ENCODE peak calls at places on chromosomes 6 and 20, in eight cellular contexts. One of them, this sample, is unnamed.

GRCh38 chr6:156068870-156069269 is 613.2 kb upstream of the NOX3 start:
- DNase-seq in AG04450: no peak
- DNase-seq in astrocyte of the spinal cord: no peak
- DNase-seq in cardiac muscle cell: no peak
- DNase-seq in A549: no peak
- DNase-seq in HFF-Myc: no peak
- DNase-seq in IMR-90: no peak
- DNase-seq in bronchial epithelial cell: peak
- DNase-seq in this sample: no peak

GRCh38 chr6:158686791-158687381 is 37.0 kb downstream of the SYTL3 start:
- DNase-seq in IMR-90: no peak
- DNase-seq in HFF-Myc: no peak
- DNase-seq in cardiac muscle cell: no peak
- DNase-seq in astrocyte of the spinal cord: no peak
- DNase-seq in AG04450: no peak
- DNase-seq in A549: no peak
- DNase-seq in bronchial epithelial cell: no peak
- DNase-seq in this sample: no peak

GRCh38 chr6:90338409-90338808 is 41.8 kb upstream of the BACH2 start:
- DNase-seq in AG04450: no peak
- DNase-seq in A549: no peak
- DNase-seq in bronchial epithelial cell: peak
- DNase-seq in astrocyte of the spinal cord: no peak
- DNase-seq in cardiac muscle cell: peak
- DNase-seq in HFF-Myc: no peak
- DNase-seq in IMR-90: peak
- DNase-seq in this sample: peak

GRCh38 chr6:2155206-2155605 is 90.2 kb downstream of the GMDS start:
- DNase-seq in AG04450: no peak
- DNase-seq in HFF-Myc: no peak
- DNase-seq in IMR-90: no peak
- DNase-seq in astrocyte of the spinal cord: no peak
- DNase-seq in bronchial epithelial cell: no peak
- DNase-seq in A549: no peak
- DNase-seq in cardiac muscle cell: no peak
- DNase-seq in this sample: no peak

GRCh38 chr6:149234051-149234962 is 83.2 kb upstream of the TAB2 start:
- DNase-seq in astrocyte of the spinal cord: peak
- DNase-seq in HFF-Myc: no peak
- DNase-seq in IMR-90: peak
- DNase-seq in A549: peak
- DNase-seq in cardiac muscle cell: no peak
- DNase-seq in bronchial epithelial cell: peak
- DNase-seq in AG04450: no peak
- DNase-seq in this sample: peak

GRCh38 chr6:34771727-34772126 is 14.4 kb downstream of the SNRPC start:
- DNase-seq in AG04450: peak
- DNase-seq in IMR-90: peak
- DNase-seq in astrocyte of the spinal cord: peak
- DNase-seq in HFF-Myc: no peak
- DNase-seq in A549: no peak
- DNase-seq in cardiac muscle cell: peak
- DNase-seq in bronchial epithelial cell: no peak
- DNase-seq in this sample: no peak

GRCh38 chr6:163707385-163708355 is 293.2 kb downstream of the QKI start:
- DNase-seq in astrocyte of the spinal cord: no peak
- DNase-seq in IMR-90: no peak
- DNase-seq in AG04450: no peak
- DNase-seq in HFF-Myc: no peak
- DNase-seq in bronchial epithelial cell: no peak
- DNase-seq in cardiac muscle cell: no peak
- DNase-seq in A549: no peak
- DNase-seq in this sample: no peak

GRCh38 chr20:38812182-38812581 is 6.7 kb downstream of the PPP1R16B start:
- DNase-seq in AG04450: no peak
- DNase-seq in IMR-90: no peak
- DNase-seq in HFF-Myc: no peak
- DNase-seq in A549: no peak
- DNase-seq in bronchial epithelial cell: no peak
- DNase-seq in astrocyte of the spinal cord: no peak
- DNase-seq in cardiac muscle cell: no peak
- DNase-seq in this sample: no peak

GRCh38 chr20:37308098-37309050 is 18.9 kb downstream of the MANBAL start:
- DNase-seq in A549: no peak
- DNase-seq in AG04450: no peak
- DNase-seq in bronchial epithelial cell: peak
- DNase-seq in IMR-90: no peak
- DNase-seq in HFF-Myc: no peak
- DNase-seq in astrocyte of the spinal cord: no peak
- DNase-seq in cardiac muscle cell: no peak
- DNase-seq in this sample: peak

GRCh38 chr6:97049254-97050004 is 124.9 kb downstream of the KLHL32 start:
- DNase-seq in AG04450: no peak
- DNase-seq in A549: no peak
- DNase-seq in bronchial epithelial cell: peak
- DNase-seq in astrocyte of the spinal cord: no peak
- DNase-seq in cardiac muscle cell: peak
- DNase-seq in IMR-90: no peak
- DNase-seq in HFF-Myc: no peak
- DNase-seq in this sample: peak

GRCh38 chr6:101847690-101848089 is 454.2 kb downstream of the GRIK2 start:
- DNase-seq in AG04450: no peak
- DNase-seq in HFF-Myc: no peak
- DNase-seq in IMR-90: no peak
- DNase-seq in astrocyte of the spinal cord: no peak
- DNase-seq in cardiac muscle cell: no peak
- DNase-seq in A549: no peak
- DNase-seq in bronchial epithelial cell: no peak
- DNase-seq in this sample: no peak

GRCh38 chr6:149750136-149750609 is 632 bp downstream of the PCMT1 start:
- DNase-seq in AG04450: no peak
- DNase-seq in HFF-Myc: no peak
- DNase-seq in cardiac muscle cell: peak
- DNase-seq in bronchial epithelial cell: peak
- DNase-seq in astrocyte of the spinal cord: peak
- DNase-seq in A549: peak
- DNase-seq in IMR-90: peak
- DNase-seq in this sample: peak

GRCh38 chr20:3603108-3603507 is 60.1 kb downstream of the GFRA4 start:
- DNase-seq in AG04450: no peak
- DNase-seq in bronchial epithelial cell: no peak
- DNase-seq in A549: no peak
- DNase-seq in IMR-90: no peak
- DNase-seq in astrocyte of the spinal cord: no peak
- DNase-seq in cardiac muscle cell: no peak
- DNase-seq in HFF-Myc: no peak
- DNase-seq in this sample: no peak

GRCh38 chr6:133315811-133316210 is 74.7 kb downstream of the EYA4 start:
- DNase-seq in bronchial epithelial cell: no peak
- DNase-seq in A549: no peak
- DNase-seq in cardiac muscle cell: no peak
- DNase-seq in IMR-90: no peak
- DNase-seq in AG04450: no peak
- DNase-seq in HFF-Myc: no peak
- DNase-seq in astrocyte of the spinal cord: no peak
- DNase-seq in this sample: no peak

DNA sequence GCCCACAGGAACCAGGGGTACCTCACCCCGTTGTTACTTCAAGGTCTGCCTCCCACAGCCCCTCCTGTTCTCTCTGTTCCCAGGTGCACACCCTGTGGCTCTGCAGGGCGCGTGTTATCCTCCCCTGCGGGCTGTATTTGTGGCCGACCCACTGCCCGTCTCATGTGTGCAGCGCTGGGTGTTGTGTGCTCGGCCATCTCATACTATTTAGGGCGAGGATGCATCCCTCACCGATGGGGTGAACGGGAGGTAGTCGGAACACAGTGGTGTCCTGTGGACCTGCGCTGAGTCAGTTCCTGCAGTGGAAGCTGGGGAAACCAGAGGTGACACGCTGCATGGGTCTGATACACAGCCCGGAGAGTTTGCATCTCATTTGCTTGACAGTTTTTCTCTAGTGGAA is 94.5 kb upstream of the SULF2 start:
- DNase-seq in cardiac muscle cell: no peak
- DNase-seq in astrocyte of the spinal cord: no peak
- DNase-seq in IMR-90: no peak
- DNase-seq in bronchial epithelial cell: no peak
- DNase-seq in AG04450: no peak
- DNase-seq in HFF-Myc: no peak
- DNase-seq in A549: no peak
- DNase-seq in this sample: no peak
- TF ChIP-seq CTCF in cardiac muscle cell: no peak
- TF ChIP-seq CTCF in astrocyte of the spinal cord: no peak
- TF ChIP-seq CTCF in IMR-90: no peak
- TF ChIP-seq CTCF in bronchial epithelial cell: no peak
- TF ChIP-seq CTCF in AG04450: no peak
- TF ChIP-seq CTCF in HFF-Myc: no peak
- TF ChIP-seq CTCF in A549: no peak
- TF ChIP-seq CTCF in this sample: no peak

GRCh38 chr6:170295519-170296422 is 4.9 kb upstream of the DLL1 start:
- DNase-seq in bronchial epithelial cell: peak
- DNase-seq in AG04450: no peak
- DNase-seq in IMR-90: no peak
- DNase-seq in A549: no peak
- DNase-seq in cardiac muscle cell: no peak
- DNase-seq in HFF-Myc: no peak
- DNase-seq in astrocyte of the spinal cord: no peak
- DNase-seq in this sample: peak
- H3K4me3 ChIP-seq in bronchial epithelial cell: peak
- H3K4me3 ChIP-seq in AG04450: peak
- H3K4me3 ChIP-seq in IMR-90: peak
- H3K4me3 ChIP-seq in A549: peak
- H3K4me3 ChIP-seq in cardiac muscle cell: peak
- H3K4me3 ChIP-seq in HFF-Myc: peak
- H3K4me3 ChIP-seq in astrocyte of the spinal cord: peak
- H3K4me3 ChIP-seq in this sample: peak

GRCh38 chr6:135909737-135910387 is 58.4 kb downstream of the PDE7B start:
- DNase-seq in IMR-90: peak
- DNase-seq in astrocyte of the spinal cord: peak
- DNase-seq in A549: peak
- DNase-seq in bronchial epithelial cell: peak
- DNase-seq in AG04450: no peak
- DNase-seq in HFF-Myc: peak
- DNase-seq in cardiac muscle cell: peak
- DNase-seq in this sample: peak
- TF ChIP-seq CTCF in IMR-90: peak
- TF ChIP-seq CTCF in astrocyte of the spinal cord: peak
- TF ChIP-seq CTCF in A549: peak
- TF ChIP-seq CTCF in bronchial epithelial cell: peak
- TF ChIP-seq CTCF in AG04450: peak
- TF ChIP-seq CTCF in HFF-Myc: peak
- TF ChIP-seq CTCF in cardiac muscle cell: peak
- TF ChIP-seq CTCF in this sample: peak

DNA sequence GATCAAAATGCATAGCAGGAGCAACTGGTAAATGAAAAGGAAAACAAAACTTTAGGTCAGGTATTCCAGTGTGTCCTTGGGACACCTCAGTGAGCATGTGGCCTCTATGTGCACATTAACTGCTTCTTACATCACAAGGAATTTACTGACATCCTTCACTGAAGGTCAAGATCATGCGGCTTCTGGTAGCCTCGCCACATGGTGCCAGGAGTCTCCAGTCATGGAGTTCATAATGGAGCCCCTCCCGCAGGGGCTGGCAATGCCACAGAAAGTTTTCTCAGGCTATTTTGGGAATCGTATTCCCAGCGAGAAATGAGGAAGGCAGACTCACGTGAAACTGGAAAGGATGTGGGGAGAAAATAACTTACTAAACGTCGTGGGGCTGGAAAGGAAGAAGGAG is 19.7 kb upstream of the SLC22A3 start:
- DNase-seq in cardiac muscle cell: no peak
- DNase-seq in astrocyte of the spinal cord: no peak
- DNase-seq in A549: no peak
- DNase-seq in IMR-90: no peak
- DNase-seq in AG04450: no peak
- DNase-seq in HFF-Myc: no peak
- DNase-seq in bronchial epithelial cell: no peak
- DNase-seq in this sample: no peak
- H3K4me3 ChIP-seq in cardiac muscle cell: no peak
- H3K4me3 ChIP-seq in astrocyte of the spinal cord: no peak
- H3K4me3 ChIP-seq in A549: no peak
- H3K4me3 ChIP-seq in IMR-90: no peak
- H3K4me3 ChIP-seq in AG04450: no peak
- H3K4me3 ChIP-seq in HFF-Myc: no peak
- H3K4me3 ChIP-seq in bronchial epithelial cell: no peak
- H3K4me3 ChIP-seq in this sample: no peak

GRCh38 chr20:50995506-50995905 is 27.4 kb downstream of the KCNG1 start:
- DNase-seq in A549: no peak
- DNase-seq in bronchial epithelial cell: no peak
- DNase-seq in IMR-90: peak
- DNase-seq in HFF-Myc: no peak
- DNase-seq in AG04450: no peak
- DNase-seq in cardiac muscle cell: peak
- DNase-seq in astrocyte of the spinal cord: no peak
- DNase-seq in this sample: peak

GRCh38 chr20:50996901-50997830 is 25.7 kb downstream of the KCNG1 start:
- DNase-seq in A549: no peak
- DNase-seq in astrocyte of the spinal cord: peak
- DNase-seq in bronchial epithelial cell: peak
- DNase-seq in IMR-90: peak
- DNase-seq in cardiac muscle cell: peak
- DNase-seq in HFF-Myc: no peak
- DNase-seq in AG04450: no peak
- DNase-seq in this sample: peak

GRCh38 chr20:50992336-50992732 is 30.6 kb downstream of the KCNG1 start:
- DNase-seq in bronchial epithelial cell: peak
- DNase-seq in AG04450: no peak
- DNase-seq in IMR-90: no peak
- DNase-seq in astrocyte of the spinal cord: no peak
- DNase-seq in HFF-Myc: no peak
- DNase-seq in A549: no peak
- DNase-seq in cardiac muscle cell: no peak
- DNase-seq in this sample: peak

GRCh38 chr20:50991076-50991475 is 31.8 kb downstream of the KCNG1 start:
- DNase-seq in AG04450: no peak
- DNase-seq in cardiac muscle cell: no peak
- DNase-seq in IMR-90: peak
- DNase-seq in astrocyte of the spinal cord: no peak
- DNase-seq in bronchial epithelial cell: peak
- DNase-seq in A549: no peak
- DNase-seq in HFF-Myc: no peak
- DNase-seq in this sample: peak

GRCh38 chr20:50992733-50993457 is 30.0 kb downstream of the KCNG1 start:
- DNase-seq in AG04450: no peak
- DNase-seq in cardiac muscle cell: peak
- DNase-seq in astrocyte of the spinal cord: peak
- DNase-seq in HFF-Myc: no peak
- DNase-seq in bronchial epithelial cell: peak
- DNase-seq in A549: peak
- DNase-seq in IMR-90: peak
- DNase-seq in this sample: peak
- TF ChIP-seq CTCF in AG04450: peak
- TF ChIP-seq CTCF in cardiac muscle cell: peak
- TF ChIP-seq CTCF in astrocyte of the spinal cord: peak
- TF ChIP-seq CTCF in HFF-Myc: peak
- TF ChIP-seq CTCF in bronchial epithelial cell: peak
- TF ChIP-seq CTCF in A549: peak
- TF ChIP-seq CTCF in IMR-90: peak
- TF ChIP-seq CTCF in this sample: peak

GRCh38 chr20:32458061-32458836 is 100.1 kb downstream of the ASXL1 start:
- DNase-seq in A549: no peak
- DNase-seq in bronchial epithelial cell: no peak
- DNase-seq in HFF-Myc: no peak
- DNase-seq in cardiac muscle cell: no peak
- DNase-seq in AG04450: no peak
- DNase-seq in astrocyte of the spinal cord: no peak
- DNase-seq in IMR-90: no peak
- DNase-seq in this sample: no peak
- H3K4me3 ChIP-seq in A549: no peak
- H3K4me3 ChIP-seq in bronchial epithelial cell: no peak
- H3K4me3 ChIP-seq in HFF-Myc: peak
- H3K4me3 ChIP-seq in cardiac muscle cell: no peak
- H3K4me3 ChIP-seq in AG04450: peak
- H3K4me3 ChIP-seq in astrocyte of the spinal cord: no peak
- H3K4me3 ChIP-seq in IMR-90: no peak
- H3K4me3 ChIP-seq in this sample: no peak

GRCh38 chr6:112429226-112429625 is 82.1 kb downstream of the RFPL4B start:
- DNase-seq in cardiac muscle cell: peak
- DNase-seq in A549: no peak
- DNase-seq in astrocyte of the spinal cord: peak
- DNase-seq in IMR-90: peak
- DNase-seq in AG04450: no peak
- DNase-seq in HFF-Myc: no peak
- DNase-seq in bronchial epithelial cell: no peak
- DNase-seq in this sample: peak
- TF ChIP-seq CTCF in cardiac muscle cell: no peak
- TF ChIP-seq CTCF in A549: no peak
- TF ChIP-seq CTCF in astrocyte of the spinal cord: peak
- TF ChIP-seq CTCF in IMR-90: peak
- TF ChIP-seq CTCF in AG04450: peak
- TF ChIP-seq CTCF in HFF-Myc: peak
- TF ChIP-seq CTCF in bronchial epithelial cell: no peak
- TF ChIP-seq CTCF in this sample: no peak

This sample was measured in epithelial cell of esophagus.